ENCODE peak calls at places on chromosomes 6 and 20, in five cellular contexts. One of them, this sample, is unnamed. For H3K27me3, the result is how much of the 10 kb centered on the place peaks cover.

GRCh38 chr6:43271103-43271815 is 26.8 kb upstream of the SLC22A7 start:
- DNase-seq in dorsolateral prefrontal cortex: no peak
- DNase-seq in mammary epithelial cell: no peak
- DNase-seq in GM23338: no peak
- DNase-seq in HepG2: no peak
- DNase-seq in this sample: no peak

GRCh38 chr20:58994390-58995159 is 12.5 kb downstream of the CTSZ start:
- DNase-seq in dorsolateral prefrontal cortex: no peak
- DNase-seq in mammary epithelial cell: no peak
- DNase-seq in GM23338: no peak
- DNase-seq in HepG2: no peak
- DNase-seq in this sample: no peak

GRCh38 chr6:14924126-14925024 is 321.5 kb upstream of the JARID2 start:
- DNase-seq in dorsolateral prefrontal cortex: no peak
- DNase-seq in mammary epithelial cell: no peak
- DNase-seq in GM23338: peak
- DNase-seq in HepG2: no peak
- DNase-seq in this sample: no peak

GRCh38 chr6:47678739-47679138 is 19.6 kb upstream of the ADGRF4 start:
- DNase-seq in dorsolateral prefrontal cortex: no peak
- DNase-seq in mammary epithelial cell: no peak
- DNase-seq in GM23338: no peak
- DNase-seq in HepG2: no peak
- DNase-seq in this sample: no peak

GRCh38 chr6:153145591-153145990 is 14.5 kb upstream of the RGS17 start:
- DNase-seq in dorsolateral prefrontal cortex: no peak
- DNase-seq in mammary epithelial cell: no peak
- DNase-seq in GM23338: peak
- DNase-seq in HepG2: no peak
- DNase-seq in this sample: no peak

GRCh38 chr6:72464246-72464645 is 157.6 kb upstream of the KCNQ5 start:
- DNase-seq in dorsolateral prefrontal cortex: no peak
- DNase-seq in mammary epithelial cell: no peak
- DNase-seq in GM23338: no peak
- DNase-seq in HepG2: no peak
- DNase-seq in this sample: peak

GRCh38 chr20:11497543-11497942 is 420.1 kb upstream of the BTBD3 start:
- DNase-seq in dorsolateral prefrontal cortex: no peak
- DNase-seq in mammary epithelial cell: no peak
- DNase-seq in GM23338: peak
- DNase-seq in HepG2: no peak
- DNase-seq in this sample: no peak

GRCh38 chr20:21739682-21740081 is 34.2 kb downstream of the PAX1 start:
- DNase-seq in dorsolateral prefrontal cortex: no peak
- DNase-seq in mammary epithelial cell: no peak
- DNase-seq in GM23338: no peak
- DNase-seq in HepG2: no peak
- DNase-seq in this sample: no peak

GRCh38 chr6:52728394-52728793 is 34.9 kb downstream of the GSTA2 start:
- DNase-seq in dorsolateral prefrontal cortex: no peak
- DNase-seq in mammary epithelial cell: no peak
- DNase-seq in GM23338: no peak
- DNase-seq in HepG2: no peak
- DNase-seq in this sample: no peak

GRCh38 chr6:87830834-87831374 is 128.9 kb upstream of the AKIRIN2 start:
- DNase-seq in dorsolateral prefrontal cortex: no peak
- DNase-seq in mammary epithelial cell: no peak
- DNase-seq in GM23338: no peak
- DNase-seq in HepG2: no peak
- DNase-seq in this sample: no peak

DNA sequence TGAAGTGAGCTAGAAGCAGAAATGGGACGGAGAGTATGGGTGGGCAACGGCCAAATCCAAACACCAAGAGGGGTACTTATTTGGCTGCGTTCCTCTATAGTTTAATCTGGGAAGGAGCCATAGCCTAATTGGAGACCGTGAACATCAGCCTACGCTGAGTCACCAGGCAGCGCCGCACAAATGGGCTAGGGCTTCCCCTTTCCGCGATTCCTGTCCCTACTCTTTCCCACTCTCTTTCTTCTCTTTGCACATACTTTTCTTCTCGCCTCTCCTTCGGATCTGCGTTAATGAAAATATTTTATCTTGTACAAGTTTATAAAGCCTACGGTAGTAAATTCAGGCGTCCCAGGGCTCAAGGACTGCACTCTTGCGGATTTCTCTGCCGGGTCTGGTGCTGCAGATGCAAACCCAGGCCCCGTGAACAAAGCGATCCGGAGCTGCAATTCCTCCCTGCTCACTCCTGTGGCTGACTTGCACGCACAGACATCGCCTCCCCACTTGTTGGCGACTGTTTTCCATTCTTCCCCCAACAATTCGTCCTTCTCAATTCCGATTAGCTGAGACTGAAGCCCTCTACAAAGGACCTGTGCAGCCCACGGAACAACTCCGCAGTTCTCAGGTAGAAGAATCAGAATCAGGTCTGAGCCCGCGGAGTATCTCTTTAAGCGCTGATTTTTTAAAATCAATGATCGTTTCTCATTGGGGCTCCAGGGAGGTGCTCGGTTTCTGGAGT is 4.2 kb upstream of the TBX18 start:
- DNase-seq in dorsolateral prefrontal cortex: no peak
- DNase-seq in mammary epithelial cell: peak
- DNase-seq in GM23338: peak
- DNase-seq in HepG2: no peak
- DNase-seq in this sample: no peak
- H3K4me3 ChIP-seq in dorsolateral prefrontal cortex: peak
- H3K4me3 ChIP-seq in mammary epithelial cell: no peak
- H3K4me3 ChIP-seq in GM23338: peak
- H3K4me3 ChIP-seq in HepG2: no peak
- H3K4me3 ChIP-seq in this sample: peak

DNA sequence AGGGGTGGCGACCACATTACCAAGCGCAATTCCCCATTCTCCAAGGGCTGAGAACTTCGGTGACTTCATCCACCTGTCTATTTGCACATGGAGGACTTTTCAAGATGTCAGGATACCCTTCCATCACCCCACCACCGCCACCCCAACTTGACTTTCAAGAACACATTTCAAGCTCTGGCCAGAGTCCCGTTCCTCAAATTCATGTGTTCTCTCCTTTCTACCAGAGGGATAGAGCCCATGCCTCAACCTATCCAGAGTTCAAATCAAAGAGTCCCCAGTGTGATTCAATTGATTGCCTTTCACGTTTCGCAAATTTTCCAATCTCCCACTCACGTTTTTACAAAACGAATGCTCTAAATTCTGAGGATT is 4.4 kb downstream of the TCF21 start:
- DNase-seq in dorsolateral prefrontal cortex: no peak
- DNase-seq in mammary epithelial cell: no peak
- DNase-seq in GM23338: no peak
- DNase-seq in HepG2: no peak
- DNase-seq in this sample: no peak
- H3K27me3 ChIP-seq in dorsolateral prefrontal cortex: half or more
- H3K27me3 ChIP-seq in mammary epithelial cell: half or more
- H3K27me3 ChIP-seq in GM23338: half or more
- H3K27me3 ChIP-seq in HepG2: half or more
- H3K27me3 ChIP-seq in this sample: half or more

DNA sequence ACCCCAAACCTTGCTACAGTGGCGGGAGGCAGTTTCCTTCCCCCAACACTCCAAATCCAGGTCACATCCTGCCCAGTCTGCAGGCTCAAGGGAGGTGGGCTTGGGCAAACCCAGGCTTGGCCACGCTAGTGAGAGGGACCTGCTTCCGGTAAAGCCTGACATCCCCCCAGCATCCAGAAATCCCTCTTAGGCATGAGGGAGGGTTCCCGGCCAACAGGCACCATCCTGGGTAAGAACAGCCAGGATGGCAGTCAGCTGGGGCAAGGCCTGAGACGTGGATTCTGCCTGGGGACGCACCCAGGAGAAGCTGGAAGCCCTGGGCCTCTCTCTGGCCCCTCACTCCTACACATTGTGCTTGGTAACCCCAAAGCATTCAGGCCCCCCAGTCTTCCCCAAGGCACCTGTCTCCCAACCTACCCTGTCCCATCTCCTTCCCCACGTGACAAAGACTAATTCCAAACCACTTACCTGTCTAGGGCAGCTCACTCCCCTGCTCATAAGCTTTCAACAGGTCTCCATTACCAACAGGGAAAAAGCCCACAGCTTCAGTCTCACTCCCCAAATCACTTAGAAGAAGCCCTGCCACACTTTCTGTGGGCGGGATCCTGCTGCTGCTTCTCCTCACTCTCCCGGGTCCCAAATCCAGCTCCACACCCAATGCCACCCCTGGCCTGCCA is 2.1 kb downstream of the C20orf144 start:
- DNase-seq in dorsolateral prefrontal cortex: no peak
- DNase-seq in mammary epithelial cell: no peak
- DNase-seq in GM23338: peak
- DNase-seq in HepG2: no peak
- DNase-seq in this sample: no peak
- H3K4me3 ChIP-seq in dorsolateral prefrontal cortex: peak
- H3K4me3 ChIP-seq in mammary epithelial cell: peak
- H3K4me3 ChIP-seq in GM23338: peak
- H3K4me3 ChIP-seq in HepG2: peak
- H3K4me3 ChIP-seq in this sample: peak

DNA sequence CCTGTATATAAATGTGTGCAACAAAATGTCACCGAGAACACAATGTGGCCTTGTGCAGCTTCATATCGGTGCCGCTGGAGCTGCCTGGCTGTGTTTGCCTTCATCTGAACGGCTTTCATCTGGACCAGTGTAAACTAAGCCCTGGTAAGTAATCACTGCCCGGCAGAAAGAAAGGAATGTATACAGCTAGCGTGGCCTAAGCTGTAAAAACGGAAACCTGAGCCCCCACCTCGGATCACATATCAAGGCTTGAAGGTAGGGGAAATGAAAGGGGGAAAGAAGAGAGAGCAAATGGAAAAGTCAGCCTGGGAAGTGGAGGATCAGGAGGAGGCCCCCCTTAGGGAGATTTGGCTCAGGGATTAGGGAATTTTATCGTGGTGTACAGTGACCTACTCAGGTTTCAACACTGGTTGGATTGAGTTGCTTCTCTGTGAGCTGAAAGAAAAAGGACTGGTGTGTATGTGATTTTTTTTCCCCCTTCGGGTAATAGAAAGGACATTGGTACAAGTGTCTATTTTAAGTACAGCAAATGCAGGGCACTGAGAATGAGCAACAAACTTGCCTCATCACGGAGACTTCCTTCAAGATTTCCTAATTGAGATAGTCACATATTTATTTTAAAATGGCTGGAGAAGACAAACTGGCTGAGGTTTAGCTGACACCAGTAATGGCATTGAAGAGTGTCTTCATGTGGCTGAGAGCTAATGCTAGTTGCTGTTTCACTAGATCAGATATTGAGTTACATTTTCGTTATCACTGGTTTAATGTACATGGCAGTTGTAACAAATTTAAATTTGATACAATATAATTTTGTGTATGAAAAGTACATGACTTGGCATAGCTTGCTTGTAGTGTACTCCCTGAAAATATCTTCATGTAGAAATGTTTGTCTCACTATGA is 3.5 kb downstream of the SOBP start:
- DNase-seq in dorsolateral prefrontal cortex: peak
- DNase-seq in mammary epithelial cell: no peak
- DNase-seq in GM23338: peak
- DNase-seq in HepG2: peak
- DNase-seq in this sample: no peak
- H3K27me3 ChIP-seq in dorsolateral prefrontal cortex: under half
- H3K27me3 ChIP-seq in mammary epithelial cell: under half
- H3K27me3 ChIP-seq in GM23338: under half
- H3K27me3 ChIP-seq in HepG2: under half
- H3K27me3 ChIP-seq in this sample: under half

GRCh38 chr6:74073896-74074295 is 377.9 kb downstream of the CD109 start:
- DNase-seq in dorsolateral prefrontal cortex: no peak
- DNase-seq in mammary epithelial cell: no peak
- DNase-seq in GM23338: no peak
- DNase-seq in HepG2: no peak
- DNase-seq in this sample: peak

GRCh38 chr6:74070091-74070490 is 374.1 kb downstream of the CD109 start:
- DNase-seq in dorsolateral prefrontal cortex: no peak
- DNase-seq in mammary epithelial cell: no peak
- DNase-seq in GM23338: no peak
- DNase-seq in HepG2: no peak
- DNase-seq in this sample: peak

GRCh38 chr6:74074609-74075008 is 378.6 kb downstream of the CD109 start:
- DNase-seq in dorsolateral prefrontal cortex: no peak
- DNase-seq in mammary epithelial cell: no peak
- DNase-seq in GM23338: no peak
- DNase-seq in HepG2: no peak
- DNase-seq in this sample: no peak

GRCh38 chr6:74073429-74073828 is 377.4 kb downstream of the CD109 start:
- DNase-seq in dorsolateral prefrontal cortex: no peak
- DNase-seq in mammary epithelial cell: peak
- DNase-seq in GM23338: no peak
- DNase-seq in HepG2: no peak
- DNase-seq in this sample: peak

GRCh38 chr6:74075323-74075722 is 379.3 kb downstream of the CD109 start:
- DNase-seq in dorsolateral prefrontal cortex: no peak
- DNase-seq in mammary epithelial cell: peak
- DNase-seq in GM23338: no peak
- DNase-seq in HepG2: no peak
- DNase-seq in this sample: no peak
- H3K4me3 ChIP-seq in dorsolateral prefrontal cortex: no peak
- H3K4me3 ChIP-seq in mammary epithelial cell: no peak
- H3K4me3 ChIP-seq in GM23338: no peak
- H3K4me3 ChIP-seq in HepG2: no peak
- H3K4me3 ChIP-seq in this sample: no peak

GRCh38 chr6:143969077-143969476 is 39.0 kb downstream of the PLAGL1 start:
- DNase-seq in dorsolateral prefrontal cortex: no peak
- DNase-seq in mammary epithelial cell: no peak
- DNase-seq in GM23338: peak
- DNase-seq in HepG2: no peak
- DNase-seq in this sample: no peak

GRCh38 chr6:143974089-143974488 is 34.0 kb downstream of the PLAGL1 start:
- DNase-seq in dorsolateral prefrontal cortex: no peak
- DNase-seq in mammary epithelial cell: no peak
- DNase-seq in GM23338: no peak
- DNase-seq in HepG2: no peak
- DNase-seq in this sample: no peak

GRCh38 chr6:143973097-143973979 is 34.7 kb downstream of the PLAGL1 start:
- DNase-seq in dorsolateral prefrontal cortex: no peak
- DNase-seq in mammary epithelial cell: no peak
- DNase-seq in GM23338: peak
- DNase-seq in HepG2: peak
- DNase-seq in this sample: no peak

GRCh38 chr6:143970827-143971226 is 37.2 kb downstream of the PLAGL1 start:
- DNase-seq in dorsolateral prefrontal cortex: no peak
- DNase-seq in mammary epithelial cell: no peak
- DNase-seq in GM23338: no peak
- DNase-seq in HepG2: no peak
- DNase-seq in this sample: no peak

DNA sequence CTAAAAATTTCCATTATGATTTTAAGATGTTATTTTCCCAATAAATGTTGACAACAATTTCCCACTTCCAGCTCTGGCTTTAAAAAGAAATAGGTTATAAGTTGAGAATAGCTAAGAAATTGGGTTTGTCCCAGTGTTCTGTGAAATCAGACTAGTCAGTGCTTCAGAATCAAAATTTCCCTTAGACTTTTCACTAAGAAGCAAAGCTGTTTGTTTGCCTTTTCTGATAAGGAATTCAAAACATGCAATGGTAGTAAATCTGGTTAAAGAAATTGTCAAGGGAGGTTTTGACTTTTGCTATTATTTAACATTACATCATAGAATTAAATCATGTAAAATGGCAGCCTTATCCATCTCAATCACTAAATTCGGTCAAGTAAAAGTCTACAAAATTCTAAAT is 36.6 kb downstream of the PLAGL1 start:
- DNase-seq in dorsolateral prefrontal cortex: no peak
- DNase-seq in mammary epithelial cell: no peak
- DNase-seq in GM23338: no peak
- DNase-seq in HepG2: no peak
- DNase-seq in this sample: no peak
- H3K27me3 ChIP-seq in dorsolateral prefrontal cortex: under half
- H3K27me3 ChIP-seq in mammary epithelial cell: under half
- H3K27me3 ChIP-seq in GM23338: half or more
- H3K27me3 ChIP-seq in HepG2: under half
- H3K27me3 ChIP-seq in this sample: under half

This sample was measured in BJ.